ENCODE peak calls at places on chromosomes 4 and X, in ten cellular contexts. F is gastrocnemius medialis, H is AG09309, C is fibroblast of lung, B is fibroblast of the aortic adventitia, K is tibial nerve, L is neural crest cell, A is foreskin keratinocyte, E is heart left ventricle, U is cardiac muscle cell. Q is an unnamed sample.

GRCh38 chr4:47835489-47835888 is 2.4 kb downstream of the CORIN start:
- DNase-seq in F (no peak), H (no peak), C (no peak), B (no peak), K (no peak), L (no peak), A (no peak), E (no peak), U (no peak), Q (no peak)

GRCh38 chrX:10039821-10040793 is 72.9 kb downstream of the CLDN34 start:
- DNase-seq in F (no peak), H (no peak), C (peak), B (no peak), K (no peak), L (no peak), A (no peak), E (no peak), U (no peak), Q (no peak)

GRCh38 chr4:107058828-107059227 is 22.7 kb upstream of the DKK2 start:
- DNase-seq in F (no peak), H (no peak), C (no peak), B (peak), K (no peak), L (no peak), A (no peak), E (no peak), U (no peak), Q (no peak)

GRCh38 chrX:30957753-30958152 is 68.7 kb upstream of the TAB3 start:
- DNase-seq in F (no peak), H (no peak), C (peak), B (peak), K (no peak), L (no peak), A (no peak), E (no peak), U (peak), Q (no peak)

GRCh38 chr4:7104366-7105031 is 36.6 kb upstream of the GRPEL1 start:
- DNase-seq in F (no peak), H (no peak), C (no peak), B (no peak), K (no peak), L (no peak), A (no peak), E (no peak), U (no peak), Q (no peak)

GRCh38 chrX:23729214-23729613 is 13.9 kb downstream of the ACOT9 start:
- DNase-seq in F (no peak), H (no peak), C (no peak), B (no peak), K (no peak), L (no peak), A (peak), E (no peak), U (no peak), Q (no peak)

GRCh38 chr4:175034986-175035705 is 117.0 kb downstream of the ADAM29 start:
- DNase-seq in F (no peak), H (peak), C (no peak), B (no peak), K (no peak), L (no peak), A (no peak), E (no peak), U (no peak), Q (no peak)

GRCh38 chrX:107716045-107716684 is 59.4 kb downstream of the TSC22D3 start:
- DNase-seq in F (no peak), H (no peak), C (no peak), B (peak), K (no peak), L (peak), A (no peak), E (no peak), U (peak), Q (peak)

GRCh38 chrX:71282514-71283408 is 674 bp upstream of the NONO start:
- DNase-seq in F (no peak), H (no peak), C (no peak), B (no peak), K (no peak), L (no peak), A (peak), E (no peak), U (no peak), Q (no peak)

GRCh38 chr4:26076896-26077295 is 162.9 kb downstream of the SMIM20 start:
- DNase-seq in F (no peak), H (no peak), C (no peak), B (peak), K (no peak), L (no peak), A (no peak), E (no peak), U (no peak), Q (no peak)

GRCh38 chr4:13529130-13529919 is 15.0 kb downstream of the NKX3-2 start:
- DNase-seq in F (no peak), H (no peak), C (no peak), B (no peak), K (no peak), L (no peak), A (no peak), E (no peak), U (no peak), Q (peak)

GRCh38 chr4:151408630-151409469 is at the start of gene FHIP1A:
- DNase-seq in F (peak), H (no peak), C (peak), B (peak), K (peak), L (peak), A (peak), E (peak), U (peak), Q (peak)

GRCh38 chrX:40065291-40066046 is 32.3 kb downstream of the BCOR start:
- DNase-seq in F (no peak), H (no peak), C (no peak), B (no peak), K (no peak), L (no peak), A (no peak), E (no peak), U (no peak), Q (no peak)

GRCh38 chr4:15031993-15032660 is 29.8 kb downstream of the CPEB2 start:
- DNase-seq in F (no peak), H (no peak), C (peak), B (peak), K (no peak), L (no peak), A (no peak), E (no peak), U (no peak), Q (no peak)

GRCh38 chrX:104284407-104285000 is 29.8 kb upstream of the ESX1 start:
- DNase-seq in F (no peak), H (no peak), C (no peak), B (peak), K (no peak), L (no peak), A (no peak), E (no peak), U (no peak), Q (no peak)

GRCh38 chr4:31241504-31241903 is 521.3 kb downstream of the PCDH7 start:
- DNase-seq in F (no peak), H (no peak), C (no peak), B (no peak), K (no peak), L (no peak), A (no peak), E (no peak), U (no peak), Q (no peak)

GRCh38 chr4:41363384-41363981 is 106.8 kb downstream of the UCHL1 start:
- DNase-seq in F (peak), H (peak), C (peak), B (peak), K (no peak), L (no peak), A (peak), E (peak), U (no peak), Q (no peak)

DNA sequence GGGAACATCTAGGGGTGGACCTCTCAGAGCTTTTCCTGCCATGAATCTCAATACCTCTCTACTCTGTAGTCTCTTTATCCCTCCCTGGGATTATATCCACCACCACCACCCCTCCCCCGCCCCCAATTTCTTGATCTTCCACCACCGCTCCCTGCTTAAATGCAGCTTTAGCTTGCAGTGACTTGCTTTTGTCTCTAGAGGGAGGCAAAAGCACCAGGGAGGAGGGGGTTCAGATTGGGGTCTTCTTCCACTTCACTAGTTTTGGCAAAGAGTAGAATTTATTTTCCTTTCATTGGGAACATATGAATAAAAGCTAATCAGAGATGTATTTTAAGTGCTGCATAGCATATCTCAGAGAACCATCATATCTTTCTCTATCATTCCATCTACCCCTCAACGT is 5.5 kb downstream of the ARHGAP36 start:
- DNase-seq in F (no peak), H (no peak), C (no peak), B (no peak), K (no peak), L (no peak), A (no peak), E (no peak), U (no peak), Q (no peak)
- TF ChIP-seq CTCF in F (no peak), H (no peak), C (no peak), B (no peak), K (no peak), L (peak), A (no peak), E (no peak), U (no peak), Q (no peak)

GRCh38 chr4:140626982-140627381 is 58.2 kb upstream of the UCP1 start:
- DNase-seq in F (no peak), H (no peak), C (peak), B (no peak), K (no peak), L (no peak), A (no peak), E (no peak), U (no peak), Q (no peak)
- TF ChIP-seq CTCF in F (no peak), H (peak), C (peak), B (no peak), K (no peak), L (no peak), A (peak), E (no peak), U (peak), Q (no peak)

GRCh38 chr4:158895797-158896442 is 127.1 kb downstream of the FNIP2 start:
- DNase-seq in F (no peak), H (no peak), C (peak), B (no peak), K (no peak), L (no peak), A (no peak), E (no peak), U (no peak), Q (no peak)
- TF ChIP-seq CTCF in F (no peak), H (no peak), C (no peak), B (no peak), K (no peak), L (peak), A (peak), E (no peak), U (peak), Q (no peak)

GRCh38 chr4:114180481-114180880 is 201.0 kb upstream of the ARSJ start:
- DNase-seq in F (no peak), H (peak), C (peak), B (peak), K (no peak), L (peak), A (no peak), E (no peak), U (peak), Q (no peak)
- TF ChIP-seq CTCF in F (no peak), H (peak), C (peak), B (peak), K (peak), L (peak), A (peak), E (peak), U (peak), Q (no peak)

GRCh38 chr4:105808459-105809041 is 86.7 kb upstream of the NPNT start:
- DNase-seq in F (no peak), H (peak), C (peak), B (peak), K (no peak), L (no peak), A (peak), E (peak), U (no peak), Q (no peak)
- TF ChIP-seq CTCF in F (no peak), H (no peak), C (no peak), B (no peak), K (no peak), L (no peak), A (no peak), E (no peak), U (no peak), Q (no peak)

GRCh38 chr4:159979351-159979750 is 876.5 kb downstream of the RAPGEF2 start:
- DNase-seq in F (no peak), H (no peak), C (no peak), B (no peak), K (no peak), L (no peak), A (no peak), E (no peak), U (no peak), Q (no peak)
- TF ChIP-seq CTCF in F (no peak), H (no peak), C (no peak), B (no peak), K (no peak), L (no peak), A (no peak), E (no peak), U (no peak), Q (no peak)

GRCh38 chr4:53015681-53016080 is 153.6 kb downstream of the RASL11B start:
- DNase-seq in F (no peak), H (no peak), C (peak), B (peak), K (no peak), L (peak), A (no peak), E (no peak), U (peak), Q (no peak)
- TF ChIP-seq CTCF in F (no peak), H (peak), C (peak), B (peak), K (peak), L (peak), A (peak), E (peak), U (peak), Q (peak)

GRCh38 chr4:2954358-2955185 is 8.6 kb downstream of the NOP14 start:
- DNase-seq in F (no peak), H (no peak), C (no peak), B (no peak), K (no peak), L (no peak), A (no peak), E (no peak), U (no peak), Q (no peak)
- TF ChIP-seq CTCF in F (no peak), H (peak), C (no peak), B (no peak), K (no peak), L (no peak), A (peak), E (no peak), U (no peak), Q (no peak)

GRCh38 chr4:3475713-3476260 is 12.7 kb downstream of the DOK7 start:
- DNase-seq in F (no peak), H (no peak), C (no peak), B (no peak), K (no peak), L (no peak), A (no peak), E (no peak), U (no peak), Q (no peak)

GRCh38 chr4:3477750-3478430 is 14.8 kb downstream of the DOK7 start:
- DNase-seq in F (no peak), H (no peak), C (no peak), B (no peak), K (no peak), L (no peak), A (no peak), E (no peak), U (no peak), Q (no peak)

GRCh38 chr4:3475041-3475712 is 12.1 kb downstream of the DOK7 start:
- DNase-seq in F (no peak), H (no peak), C (no peak), B (no peak), K (no peak), L (no peak), A (no peak), E (no peak), U (no peak), Q (no peak)

GRCh38 chr4:3476936-3477749 is 14.0 kb downstream of the DOK7 start:
- DNase-seq in F (no peak), H (no peak), C (no peak), B (no peak), K (no peak), L (no peak), A (no peak), E (no peak), U (no peak), Q (no peak)

DNA sequence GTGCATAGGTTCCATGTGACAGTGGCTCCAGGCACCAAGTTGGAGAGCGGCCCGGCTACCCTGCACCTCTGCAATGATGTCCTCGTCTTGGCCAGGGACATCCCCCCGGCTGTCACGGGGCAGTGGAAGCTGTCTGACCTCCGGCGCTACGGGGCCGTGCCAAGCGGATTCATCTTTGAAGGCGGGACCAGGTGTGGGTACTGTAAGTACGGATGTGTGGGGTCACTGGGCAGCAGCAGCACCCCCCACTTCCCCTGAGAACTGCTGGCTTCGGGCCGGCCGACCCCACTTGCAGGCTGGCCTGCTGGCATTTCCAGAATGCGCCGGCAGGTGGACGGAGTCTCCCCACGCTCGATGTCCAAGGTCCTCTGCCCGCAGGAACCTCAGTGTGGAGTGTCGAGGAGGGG is 13.2 kb downstream of the DOK7 start:
- DNase-seq in F (no peak), H (no peak), C (no peak), B (no peak), K (no peak), L (no peak), A (no peak), E (peak), U (no peak), Q (no peak)
- TF ChIP-seq CTCF in F (no peak), H (no peak), C (no peak), B (no peak), K (no peak), L (no peak), A (no peak), E (no peak), U (no peak), Q (no peak)